ENCODE peak calls at places on chromosomes 16 and 17, in eight cellular contexts. X, A, E, L, U, Y, K and D are unnamed samples.

GRCh38 chr17:13751485-13751793 is 149.7 kb upstream of the HS3ST3A1 start:
- DNase-seq in X (no peak), A (no peak), E (no peak), L (no peak), U (no peak), Y (no peak), K (no peak), D (no peak)

GRCh38 chr17:75472119-75472518 is 15.7 kb downstream of the TMEM94 start:
- DNase-seq in X (no peak), A (no peak), E (no peak), L (no peak), U (peak), Y (no peak), K (no peak), D (no peak)

GRCh38 chr16:56734429-56734828 is 4.5 kb downstream of the NUP93 start:
- DNase-seq in X (no peak), A (peak), E (no peak), L (no peak), U (peak), Y (no peak), K (no peak), D (no peak)

GRCh38 chr16:8660841-8661301 is 13.5 kb upstream of the ABAT start:
- DNase-seq in X (peak), A (peak), E (peak), L (peak), U (peak), Y (peak), K (peak), D (peak)

GRCh38 chr16:86661715-86662114 is 83.4 kb downstream of the FOXL1 start:
- DNase-seq in X (no peak), A (peak), E (no peak), L (no peak), U (no peak), Y (no peak), K (no peak), D (no peak)

GRCh38 chr16:9489823-9490467 is 398.5 kb downstream of the HAPSTR1 start:
- DNase-seq in X (no peak), A (no peak), E (peak), L (peak), U (no peak), Y (peak), K (no peak), D (no peak)

GRCh38 chr16:48014349-48015135 is 141.3 kb downstream of the ABCC12 start:
- DNase-seq in X (no peak), A (peak), E (no peak), L (no peak), U (peak), Y (no peak), K (no peak), D (no peak)

GRCh38 chr16:11327277-11328171 is 17.7 kb upstream of the RMI2 start:
- DNase-seq in X (no peak), A (no peak), E (no peak), L (no peak), U (no peak), Y (no peak), K (no peak), D (no peak)

GRCh38 chr17:18033442-18034099 is 5.4 kb downstream of the ATPAF2 start:
- DNase-seq in X (no peak), A (peak), E (no peak), L (peak), U (peak), Y (peak), K (no peak), D (peak)

GRCh38 chr16:66740533-66740932 is 10.9 kb downstream of the DYNC1LI2 start:
- DNase-seq in X (no peak), A (peak), E (no peak), L (no peak), U (peak), Y (no peak), K (no peak), D (no peak)

GRCh38 chr17:27551701-27552466 is 79.1 kb upstream of the LGALS9 start:
- DNase-seq in X (no peak), A (peak), E (no peak), L (no peak), U (peak), Y (no peak), K (no peak), D (no peak)

GRCh38 chr16:53612003-53612402 is 91.7 kb downstream of the RPGRIP1L start:
- DNase-seq in X (no peak), A (no peak), E (no peak), L (no peak), U (no peak), Y (no peak), K (no peak), D (no peak)

GRCh38 chr17:1040216-1040600 is 43.3 kb downstream of the TIMM22 start:
- DNase-seq in X (no peak), A (no peak), E (peak), L (no peak), U (no peak), Y (no peak), K (no peak), D (no peak)

GRCh38 chr16:48542020-48542473 is 67.9 kb downstream of the N4BP1 start:
- DNase-seq in X (no peak), A (peak), E (peak), L (peak), U (peak), Y (peak), K (no peak), D (no peak)

GRCh38 chr17:9236286-9237052 is 215.2 kb downstream of the NTN1 start:
- DNase-seq in X (peak), A (no peak), E (peak), L (no peak), U (no peak), Y (no peak), K (no peak), D (no peak)

GRCh38 chr17:42016411-42016831 is 818 bp downstream of the DNAJC7 start:
- DNase-seq in X (no peak), A (no peak), E (no peak), L (peak), U (no peak), Y (no peak), K (no peak), D (no peak)

GRCh38 chr17:42459983-42460300 is 1.3 kb downstream of the ATP6V0A1 start:
- DNase-seq in X (no peak), A (peak), E (no peak), L (no peak), U (peak), Y (no peak), K (no peak), D (no peak)

GRCh38 chr16:11759163-11759834 is 16.6 kb upstream of the TXNDC11 start:
- DNase-seq in X (no peak), A (no peak), E (no peak), L (no peak), U (no peak), Y (no peak), K (no peak), D (no peak)

GRCh38 chr16:49011807-49012345 is 269.8 kb downstream of the CBLN1 start:
- DNase-seq in X (no peak), A (no peak), E (no peak), L (no peak), U (no peak), Y (no peak), K (no peak), D (no peak)

GRCh38 chr17:59899099-59899498 is 6.2 kb downstream of the RPS6KB1 start:
- DNase-seq in X (no peak), A (no peak), E (no peak), L (no peak), U (peak), Y (no peak), K (no peak), D (no peak)
- TF ChIP-seq CTCF in X (peak), A (no peak), E (peak), L (no peak), U (peak), Y (no peak), K (no peak), D (peak)

GRCh38 chr17:50765454-50766221 is 1.7 kb downstream of the ANKRD40CL start:
- DNase-seq in X (peak), A (no peak), E (peak), L (no peak), U (no peak), Y (no peak), K (no peak), D (peak)

GRCh38 chr17:50764860-50765259 is 2.5 kb downstream of the ANKRD40CL start:
- DNase-seq in X (no peak), A (no peak), E (no peak), L (no peak), U (no peak), Y (no peak), K (no peak), D (no peak)

GRCh38 chr17:50767446-50767845 is at the start of gene ANKRD40CL:
- DNase-seq in X (no peak), A (no peak), E (no peak), L (no peak), U (no peak), Y (no peak), K (no peak), D (no peak)

GRCh38 chr17:50767030-50767429 is 288 bp downstream of the ANKRD40CL start:
- DNase-seq in X (peak), A (no peak), E (no peak), L (no peak), U (no peak), Y (no peak), K (no peak), D (no peak)

DNA sequence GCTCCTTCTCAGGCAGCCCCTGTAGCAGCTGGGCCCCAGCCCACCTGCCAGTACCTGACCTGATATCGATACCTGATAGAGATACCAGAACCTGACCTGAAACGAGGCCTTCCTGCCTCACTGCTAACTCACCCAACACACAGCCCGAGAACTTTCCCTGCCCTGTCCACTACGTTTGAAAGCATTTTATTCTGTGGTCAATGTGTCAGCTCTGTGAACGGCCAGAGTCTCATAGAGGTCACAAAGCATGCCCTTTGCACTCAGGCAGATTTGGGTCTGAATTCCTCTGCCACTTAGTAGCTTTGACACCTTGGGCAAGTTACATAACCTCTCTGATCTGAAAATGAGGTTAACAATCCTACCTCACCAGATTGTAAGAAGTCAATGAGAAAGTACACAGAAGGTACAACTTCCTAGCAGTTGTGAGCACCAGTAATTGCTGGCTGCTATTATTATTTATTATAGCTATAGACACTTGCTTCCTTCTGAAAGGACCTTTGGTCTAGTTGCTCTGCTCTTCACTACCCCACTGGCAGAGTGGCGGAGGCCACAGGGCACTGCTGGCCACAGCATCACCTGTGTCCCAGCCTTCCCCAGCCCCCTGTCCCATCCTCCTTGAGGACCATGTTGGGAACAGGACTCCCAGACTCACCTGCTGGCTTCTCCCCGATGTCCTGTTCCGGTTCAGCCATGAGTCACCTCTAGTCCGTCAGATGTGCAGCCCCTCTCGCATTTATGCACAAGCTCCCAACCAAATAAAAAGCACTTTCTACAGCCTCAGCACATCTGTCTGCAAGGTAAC is 895 bp downstream of the ANKRD40CL start:
- DNase-seq in X (no peak), A (no peak), E (no peak), L (no peak), U (no peak), Y (no peak), K (no peak), D (no peak)
- H3K4me3 ChIP-seq in X (no peak), A (no peak), E (no peak), L (no peak), U (no peak), Y (no peak), K (no peak), D (no peak)

DNA sequence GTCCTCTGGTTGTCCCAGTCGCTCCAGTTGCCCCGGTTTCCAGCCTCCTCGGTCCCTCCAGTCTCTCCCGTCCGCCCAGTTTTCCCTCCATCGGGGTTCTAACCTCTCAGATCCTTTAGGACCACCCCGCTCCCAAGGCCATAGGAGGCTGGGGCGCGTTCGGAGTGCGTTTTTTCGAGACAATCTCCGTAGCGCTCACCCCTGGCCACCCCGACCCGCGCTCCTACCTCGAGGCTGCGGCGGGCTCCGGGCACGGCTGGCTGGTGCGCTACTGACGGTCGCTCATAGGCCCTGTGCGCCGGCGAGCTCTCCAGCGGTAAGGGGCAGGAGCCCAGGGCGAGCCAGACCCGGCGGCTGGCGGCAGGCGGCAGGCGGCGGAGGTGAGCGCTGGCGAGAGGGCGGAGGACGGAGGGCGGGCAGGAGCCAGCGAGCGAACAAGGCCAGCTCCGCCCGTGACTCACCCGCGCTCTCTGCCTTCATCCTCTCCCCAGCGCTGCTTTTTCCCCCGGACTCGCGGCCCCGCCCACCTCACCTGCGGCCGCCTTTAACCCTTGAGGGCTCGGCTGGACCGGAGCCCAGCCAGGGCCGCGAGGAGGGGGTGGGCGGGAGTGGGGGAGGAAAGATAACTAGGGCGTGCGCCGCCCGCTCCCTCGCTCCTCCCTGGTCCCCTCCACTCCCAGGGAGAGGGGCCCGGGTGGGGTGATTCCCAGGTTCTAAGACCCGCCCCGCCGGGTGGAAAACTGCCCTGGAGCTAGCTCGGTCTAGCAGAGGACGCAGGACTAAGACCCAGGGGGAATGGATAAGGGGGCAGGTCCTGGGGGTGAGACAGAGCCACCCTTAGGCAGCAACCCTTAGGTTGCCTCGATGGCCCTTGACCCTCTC is at the start of gene SP6:
- DNase-seq in X (peak), A (peak), E (peak), L (peak), U (peak), Y (peak), K (no peak), D (no peak)
- TF ChIP-seq CTCF in X (peak), A (no peak), E (peak), L (no peak), U (no peak), Y (no peak), K (no peak), D (no peak)

GRCh38 chr17:77433385-77434135 is 292.8 kb downstream of the SEC14L1 start:
- DNase-seq in X (no peak), A (peak), E (no peak), L (peak), U (no peak), Y (peak), K (no peak), D (no peak)
- H3K4me3 ChIP-seq in X (no peak), A (no peak), E (no peak), L (no peak), U (no peak), Y (no peak), K (peak), D (no peak)

GRCh38 chr17:2282297-2282873 is 21.2 kb downstream of the SMG6 start:
- DNase-seq in X (no peak), A (peak), E (no peak), L (no peak), U (peak), Y (no peak), K (no peak), D (peak)
- TF ChIP-seq CTCF in X (peak), A (peak), E (peak), L (peak), U (peak), Y (peak), K (peak), D (peak)

GRCh38 chr17:31092475-31093064 is 2.2 kb upstream of the NF1 start:
- DNase-seq in X (no peak), A (no peak), E (no peak), L (no peak), U (no peak), Y (no peak), K (no peak), D (no peak)

GRCh38 chr17:31095239-31096105 is 695 bp downstream of the NF1 start:
- DNase-seq in X (peak), A (peak), E (peak), L (peak), U (peak), Y (peak), K (no peak), D (no peak)

GRCh38 chr17:31096106-31096436 is 1.3 kb downstream of the NF1 start:
- DNase-seq in X (no peak), A (no peak), E (no peak), L (no peak), U (no peak), Y (no peak), K (no peak), D (no peak)

GRCh38 chr17:31094600-31095238 is at the start of gene NF1:
- DNase-seq in X (peak), A (peak), E (peak), L (peak), U (peak), Y (peak), K (peak), D (peak)

GRCh38 chr17:31093866-31094599 is 744 bp upstream of the NF1 start:
- DNase-seq in X (no peak), A (no peak), E (no peak), L (no peak), U (no peak), Y (no peak), K (no peak), D (no peak)
- H3K4me3 ChIP-seq in X (peak), A (peak), E (peak), L (peak), U (peak), Y (peak), K (peak), D (peak)

GRCh38 chr17:57761887-57762286 is 16.8 kb upstream of the CCDC182 start:
- DNase-seq in X (no peak), A (no peak), E (no peak), L (no peak), U (no peak), Y (no peak), K (no peak), D (no peak)

GRCh38 chr17:57758654-57759053 is 13.6 kb upstream of the CCDC182 start:
- DNase-seq in X (no peak), A (no peak), E (no peak), L (no peak), U (no peak), Y (no peak), K (no peak), D (no peak)

GRCh38 chr17:57757735-57758134 is 12.6 kb upstream of the CCDC182 start:
- DNase-seq in X (no peak), A (no peak), E (no peak), L (no peak), U (no peak), Y (no peak), K (no peak), D (no peak)

GRCh38 chr17:57762375-57762916 is 17.3 kb upstream of the CCDC182 start:
- DNase-seq in X (no peak), A (no peak), E (no peak), L (no peak), U (no peak), Y (no peak), K (no peak), D (no peak)

DNA sequence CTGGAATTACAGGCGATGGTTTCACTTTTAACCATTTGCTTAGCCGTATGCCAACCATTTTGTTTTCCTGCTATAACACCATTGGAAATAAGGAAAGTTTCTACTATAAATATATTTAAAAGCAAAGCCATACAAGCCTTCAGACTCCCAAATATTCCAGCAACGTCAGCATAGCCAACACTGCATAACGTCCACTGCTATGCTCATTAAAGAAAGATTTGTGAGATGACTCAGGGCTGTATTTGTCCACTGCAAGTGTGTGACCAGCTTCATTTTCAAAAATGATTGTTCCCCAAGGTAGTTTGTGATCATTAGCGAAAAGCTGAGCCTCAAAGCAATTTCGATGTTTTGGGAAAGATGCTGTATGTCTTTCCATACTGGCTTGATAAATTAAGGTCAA is 14.9 kb upstream of the CCDC182 start:
- DNase-seq in X (no peak), A (no peak), E (no peak), L (no peak), U (no peak), Y (no peak), K (no peak), D (no peak)
- TF ChIP-seq CTCF in X (no peak), A (no peak), E (no peak), L (no peak), U (no peak), Y (no peak), K (no peak), D (no peak)

GRCh38 chr16:87952751-87953150 is 1.5 kb downstream of the BANP start:
- DNase-seq in X (no peak), A (no peak), E (no peak), L (no peak), U (no peak), Y (no peak), K (no peak), D (no peak)
- H3K4me3 ChIP-seq in X (no peak), A (peak), E (peak), L (no peak), U (peak), Y (no peak), K (peak), D (peak)

GRCh38 chr17:33366998-33367397 is 73.9 kb upstream of the ASIC2 start:
- DNase-seq in X (no peak), A (no peak), E (no peak), L (no peak), U (no peak), Y (no peak), K (no peak), D (no peak)
- TF ChIP-seq CTCF in X (no peak), A (no peak), E (no peak), L (no peak), U (no peak), Y (no peak), K (no peak), D (no peak)